ENCODE peak calls at places on chromosomes 5 and 9, in four cellular contexts. Q, O, L and F are unnamed samples. For H3K4me1, the result is how much of the 10 kb centered on the place peaks cover.

GRCh38 chr5:94524841-94525697 is 93.3 kb downstream of the KIAA0825 start:
- DNase-seq in O (peak), L (no peak), Q (peak), F (no peak)

GRCh38 chr5:180439911-180440769 is 54.0 kb upstream of the CNOT6 start:
- DNase-seq in O (no peak), Q (no peak), L (no peak), F (no peak)

GRCh38 chr5:33997331-33997983 is 10.4 kb downstream of the AMACR start:
- DNase-seq in O (no peak), Q (peak), L (peak), F (peak)

GRCh38 chr9:91298304-91298703 is 63.4 kb downstream of the AUH start:
- DNase-seq in L (no peak), O (no peak), Q (no peak), F (no peak)

GRCh38 chr5:25418978-25419377 is 774.2 kb upstream of the CDH10 start:
- DNase-seq in L (no peak), O (no peak), Q (no peak), F (no peak)

GRCh38 chr5:94993501-94993900 is 291.4 kb downstream of the MCTP1 start:
- DNase-seq in L (no peak), Q (no peak), O (no peak), F (no peak)

GRCh38 chr9:4010309-4010708 is 289.6 kb downstream of the GLIS3 start:
- DNase-seq in O (no peak), Q (no peak), L (no peak), F (no peak)

GRCh38 chr9:125784286-125785049 is 37.3 kb downstream of the PBX3 start:
- DNase-seq in O (no peak), Q (peak), L (no peak), F (no peak)

GRCh38 chr5:140608730-140609520 is 24.1 kb downstream of the CD14 start:
- DNase-seq in O (no peak), Q (no peak), L (no peak), F (peak)

GRCh38 chr5:122182491-122182921 is 53.2 kb downstream of the ZNF474 start:
- DNase-seq in O (no peak), L (peak), Q (peak), F (peak)

GRCh38 chr5:135183464-135183863 is 149.4 kb upstream of the PITX1 start:
- DNase-seq in L (no peak), O (no peak), Q (no peak), F (no peak)

GRCh38 chr5:83077662-83078261 is 415 bp downstream of the XRCC4 start:
- DNase-seq in L (no peak), Q (peak), O (no peak), F (peak)

GRCh38 chr9:119185298-119185697 is 183.9 kb downstream of the BRINP1 start:
- DNase-seq in O (no peak), Q (no peak), L (no peak), F (no peak)

GRCh38 chr9:22170990-22171663 is 162.0 kb upstream of the CDKN2B start:
- DNase-seq in L (no peak), Q (no peak), O (peak), F (no peak)

GRCh38 chr9:127690735-127691134 is 16.1 kb upstream of the CFAP157 start:
- DNase-seq in L (no peak), Q (no peak), O (no peak), F (no peak)

GRCh38 chr5:67998709-67999251 is 216.8 kb upstream of the PIK3R1 start:
- DNase-seq in L (peak), O (no peak), Q (peak), F (peak)

GRCh38 chr9:16458696-16459420 is 411.6 kb downstream of the BNC2 start:
- DNase-seq in L (no peak), O (peak), Q (peak), F (no peak)

GRCh38 chr9:23851024-23851629 is 25.1 kb upstream of the ELAVL2 start:
- DNase-seq in L (no peak), Q (peak), O (no peak), F (no peak)

GRCh38 chr5:132099073-132099748 is 25.6 kb downstream of the CSF2 start:
- DNase-seq in O (peak), Q (no peak), L (no peak), F (no peak)

GRCh38 chr5:1311443-1312055 is 16.7 kb upstream of the TERT start:
- DNase-seq in O (no peak), L (no peak), Q (no peak), F (no peak)

GRCh38 chr9:81861644-81862043 is 66.6 kb upstream of the SPATA31D4 start:
- DNase-seq in L (no peak), Q (peak), O (no peak), F (no peak)

GRCh38 chr5:174052636-174053035 is 7.1 kb downstream of the NSG2 start:
- DNase-seq in Q (no peak), L (no peak), O (no peak), F (no peak)

GRCh38 chr9:128232811-128233428 is 29.7 kb downstream of the DNM1 start:
- DNase-seq in L (no peak), Q (no peak), O (no peak), F (no peak)

GRCh38 chr9:135743546-135744332 is 41.8 kb downstream of the KCNT1 start:
- DNase-seq in O (no peak), L (no peak), Q (no peak), F (no peak)

GRCh38 chr9:110066929-110067716 is 140.8 kb downstream of the C9orf152 start:
- DNase-seq in Q (no peak), O (no peak), L (no peak), F (no peak)

GRCh38 chr5:173786296-173787187 is 101.6 kb upstream of the CPEB4 start:
- DNase-seq in L (no peak), O (peak), Q (no peak), F (no peak)

GRCh38 chr5:3197699-3198098 is 397.9 kb upstream of the IRX1 start:
- DNase-seq in O (no peak), L (no peak), Q (no peak), F (no peak)

GRCh38 chr5:151047814-151048425 is 27.5 kb downstream of the GPX3 start:
- DNase-seq in O (no peak), L (no peak), Q (no peak), F (no peak)

GRCh38 chr9:91025856-91026255 is 224.2 kb downstream of the SYK start:
- DNase-seq in O (no peak), Q (no peak), L (no peak), F (no peak)

GRCh38 chr5:65809817-65810531 is 88.0 kb downstream of the NLN start:
- DNase-seq in O (no peak), L (no peak), Q (peak), F (no peak)

GRCh38 chr9:127815512-127816361 is 13.1 kb downstream of the FPGS start:
- DNase-seq in O (no peak), L (no peak), Q (no peak), F (no peak)

GRCh38 chr5:79759436-79759835 is 69.8 kb downstream of the CMYA5 start:
- DNase-seq in O (no peak), L (no peak), Q (peak), F (no peak)

GRCh38 chr5:101942321-101942882 is 353.7 kb downstream of the SLCO4C1 start:
- DNase-seq in Q (no peak), L (no peak), O (no peak), F (no peak)

GRCh38 chr9:81256368-81256767 is 433.0 kb downstream of the TLE1 start:
- DNase-seq in O (no peak), L (no peak), Q (no peak), F (no peak)

GRCh38 chr9:125747053-125747764 is at the start of gene PBX3:
- DNase-seq in L (no peak), O (no peak), Q (no peak), F (no peak)

GRCh38 chr5:134945041-134945440 is 22.7 kb upstream of the CATSPER3 start:
- DNase-seq in L (no peak), Q (no peak), O (no peak), F (no peak)

GRCh38 chr5:56325039-56325438 is 91.9 kb upstream of the ANKRD55 start:
- DNase-seq in O (no peak), L (no peak), Q (no peak), F (no peak)

GRCh38 chr5:60365001-60365400 is 335.0 kb downstream of the DEPDC1B start:
- DNase-seq in O (no peak), Q (no peak), L (no peak), F (no peak)

DNA sequence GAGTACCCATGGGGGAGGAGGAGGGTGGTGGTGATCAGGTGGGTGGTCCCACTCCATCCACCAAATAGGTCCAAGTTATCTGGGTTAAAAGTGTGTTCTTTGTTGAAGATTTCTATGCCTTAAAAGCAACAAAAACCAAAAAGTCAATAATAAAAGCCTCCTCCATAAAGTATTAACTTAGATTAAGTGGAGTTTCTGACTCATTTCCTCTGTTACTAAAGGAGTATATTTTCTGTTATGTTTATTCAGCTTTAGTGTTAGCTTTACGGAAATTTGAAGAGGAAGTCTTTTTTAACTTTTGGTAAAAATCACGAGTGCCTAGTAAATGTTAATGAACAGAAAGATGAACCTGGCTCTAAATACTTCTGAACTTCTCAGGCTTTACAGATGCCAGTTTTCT is 17.8 kb downstream of the FBXO38 start:
- DNase-seq in O (no peak), L (no peak), Q (no peak), F (no peak)
- H3K4me1 ChIP-seq in O (under half), L (under half), Q (under half), F (under half)

GRCh38 chr5:31854181-31854624 is 215.3 kb downstream of the PDZD2 start:
- DNase-seq in Q (peak), O (no peak), L (no peak), F (peak)

GRCh38 chr5:31853398-31854135 is 214.6 kb downstream of the PDZD2 start:
- DNase-seq in L (no peak), O (no peak), Q (no peak), F (no peak)

GRCh38 chr5:31854625-31855526 is 215.9 kb downstream of the PDZD2 start:
- DNase-seq in O (no peak), Q (peak), L (no peak), F (no peak)

GRCh38 chr5:31859096-31859495 is 220.2 kb downstream of the PDZD2 start:
- DNase-seq in O (no peak), Q (no peak), L (no peak), F (no peak)

DNA sequence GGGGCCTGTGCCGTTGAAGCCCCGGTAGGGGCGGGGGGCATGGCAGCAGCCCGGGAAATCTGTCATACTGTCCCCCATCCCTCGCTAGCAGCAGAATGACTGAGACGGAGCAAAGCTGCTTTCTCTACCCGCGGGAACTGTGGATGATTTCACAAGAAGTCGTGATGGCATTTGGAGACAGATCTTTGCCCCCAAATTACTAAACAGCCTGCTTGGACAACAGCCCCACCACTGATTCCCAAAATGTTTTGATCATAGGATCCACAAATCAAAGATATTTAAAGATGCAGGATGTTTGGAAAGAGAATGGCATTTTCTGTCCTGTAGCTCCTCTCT is 216.6 kb downstream of the PDZD2 start:
- DNase-seq in O (no peak), Q (no peak), L (no peak), F (no peak)
- H3K4me3 ChIP-seq in O (no peak), Q (peak), L (peak), F (peak)

DNA sequence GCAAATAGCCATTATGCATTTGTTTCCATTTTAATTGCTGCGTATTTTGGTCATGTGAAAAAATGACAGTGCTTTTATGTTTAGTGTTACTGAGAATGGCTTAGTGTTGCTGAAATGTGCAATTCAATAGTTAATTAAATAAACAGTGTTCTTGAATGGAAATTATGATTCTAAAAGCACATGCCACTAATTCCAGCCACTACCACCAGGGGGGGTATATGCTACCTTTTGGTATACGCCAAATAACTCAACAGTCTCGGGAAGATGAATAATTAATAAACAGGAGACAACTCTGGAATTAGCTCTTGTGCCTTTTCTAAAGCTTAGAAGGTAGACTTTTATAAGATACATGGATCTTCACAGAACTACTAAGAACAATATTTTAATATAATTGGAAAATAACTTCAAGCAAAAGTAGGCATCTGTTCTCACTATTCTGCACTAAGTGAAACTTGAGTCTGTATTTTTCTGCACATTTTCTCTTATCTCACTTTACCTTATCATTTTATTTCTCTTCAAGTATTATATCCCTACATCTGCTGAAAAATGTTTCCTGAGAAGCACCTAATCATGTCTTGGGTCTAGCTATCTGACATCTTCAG is 83.5 kb upstream of the MINAR2 start:
- DNase-seq in O (no peak), Q (peak), L (no peak), F (no peak)
- TF ChIP-seq CTCF in O (peak), Q (peak), L (peak), F (no peak)

DNA sequence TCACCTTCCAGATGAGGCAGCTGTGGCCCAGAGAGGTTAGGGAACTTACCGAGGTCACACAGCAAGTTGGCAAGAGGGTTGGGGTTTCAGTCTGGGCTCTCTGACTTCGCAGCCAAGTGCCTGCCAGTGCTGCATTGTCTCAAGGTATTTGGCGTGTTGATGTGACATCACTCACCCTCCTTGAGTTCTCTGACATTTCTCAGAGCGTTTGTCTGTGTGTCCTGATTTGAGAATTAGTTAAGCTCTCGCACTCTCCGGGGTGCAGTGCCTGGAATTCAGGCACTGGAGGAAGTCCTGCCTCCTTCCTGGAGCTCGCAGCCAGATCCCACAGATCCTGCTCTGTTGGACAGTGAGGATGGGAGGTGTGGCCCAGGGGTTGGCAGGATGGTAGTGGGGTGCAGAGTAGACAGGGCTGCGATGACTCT is 25.7 kb downstream of the WWC1 start:
- DNase-seq in O (no peak), Q (no peak), L (no peak), F (no peak)
- H3K4me1 ChIP-seq in O (under half), Q (under half), L (under half), F (under half)

GRCh38 chr9:98913705-98914104 is 30.0 kb upstream of the COL15A1 start:
- DNase-seq in L (no peak), Q (no peak), O (no peak), F (no peak)
- H3K4me3 ChIP-seq in L (no peak), Q (no peak), O (no peak), F (no peak)

GRCh38 chr5:54985301-54986268 is at the start of gene ESM1:
- DNase-seq in Q (peak), O (no peak), L (no peak), F (no peak)
- TF ChIP-seq CTCF in Q (no peak), O (no peak), L (no peak), F (no peak)

GRCh38 chr5:115842952-115843351 is 1.2 kb downstream of the AP3S1 start:
- DNase-seq in L (no peak), Q (no peak), O (no peak), F (no peak)
- H3K4me1 ChIP-seq in L (half or more), Q (under half), O (under half), F (under half)

DNA sequence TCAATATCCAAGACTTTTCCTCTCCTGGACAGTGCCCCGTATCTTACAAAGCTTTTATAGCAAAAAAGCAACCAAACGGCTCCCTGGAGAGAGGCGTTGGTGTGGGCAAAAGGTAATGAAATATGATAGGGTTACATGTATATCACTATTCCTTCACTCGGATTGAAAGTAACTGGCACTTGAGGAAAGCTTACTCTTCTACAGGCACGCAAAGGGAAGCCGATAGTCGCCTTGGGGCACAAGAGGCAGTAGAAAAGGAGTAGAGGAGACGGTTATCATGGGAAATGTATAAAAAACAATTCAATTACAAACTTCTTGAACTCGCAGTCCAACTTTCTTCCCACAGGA is 1.1 kb downstream of the DIAPH1 start:
- DNase-seq in L (no peak), Q (no peak), O (no peak), F (no peak)
- H3K4me3 ChIP-seq in L (peak), Q (peak), O (peak), F (peak)

DNA sequence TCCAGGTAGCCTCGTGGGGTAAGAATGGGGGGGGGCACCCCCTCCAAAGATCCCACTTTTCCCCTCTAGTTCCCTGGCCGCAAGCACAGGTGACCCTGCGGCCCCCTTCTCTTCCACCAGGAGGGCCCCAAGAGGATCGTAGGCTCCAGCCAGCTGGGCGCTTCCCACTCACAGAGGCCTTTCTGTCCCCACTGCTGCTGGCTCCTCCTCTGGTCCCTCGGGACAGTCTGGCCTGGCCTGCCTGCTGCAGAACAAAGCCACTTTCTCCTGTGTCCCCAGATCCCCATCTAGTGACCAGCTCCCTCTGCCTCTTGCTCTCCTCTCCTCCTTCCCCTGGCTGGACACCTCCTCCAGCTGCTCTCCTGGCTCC is 534 bp upstream of the SAPCD2 start:
- DNase-seq in O (no peak), Q (no peak), L (no peak), F (no peak)
- TF ChIP-seq CTCF in O (no peak), Q (no peak), L (no peak), F (no peak)